ENCODE peak calls at places on chromosomes 16 and 17, in eight cellular contexts. D is sciatic nerve, Y is AG04450, C is fibroblast of mammary gland, M is DMS79, W is AG09309, E is HTR-8/SVneo, G is neural progenitor cell. X is an unnamed sample.

GRCh38 chr17:32596206-32596605 is 109.4 kb downstream of the CDK5R1 start:
- DNase-seq in D (no peak), Y (no peak), C (no peak), M (no peak), W (no peak), E (no peak), G (no peak), X (no peak)

GRCh38 chr16:804193-805048 is 3.9 kb upstream of the GNG13 start:
- DNase-seq in D (no peak), Y (no peak), C (no peak), M (no peak), W (no peak), E (no peak), G (no peak), X (no peak)

GRCh38 chr17:79866791-79867190 is 27.6 kb upstream of the CBX4 start:
- DNase-seq in D (no peak), Y (no peak), C (no peak), M (no peak), W (no peak), E (no peak), G (no peak), X (no peak)

GRCh38 chr16:53057658-53058057 is 2.9 kb downstream of the CHD9 start:
- DNase-seq in D (no peak), Y (no peak), C (no peak), M (no peak), W (no peak), E (no peak), G (no peak), X (no peak)

GRCh38 chr17:7977805-7978204 is 24.6 kb upstream of the GUCY2D start:
- DNase-seq in D (no peak), Y (no peak), C (no peak), M (no peak), W (no peak), E (no peak), G (no peak), X (no peak)

GRCh38 chr17:68349157-68349556 is 57.9 kb downstream of the ARSG start:
- DNase-seq in D (no peak), Y (no peak), C (no peak), M (no peak), W (no peak), E (no peak), G (no peak), X (no peak)

GRCh38 chr16:58020628-58021521 is 4.7 kb upstream of the MMP15 start:
- DNase-seq in D (peak), Y (no peak), C (peak), M (no peak), W (no peak), E (peak), G (peak), X (peak)

GRCh38 chr16:9092282-9092962 is 978 bp downstream of the HAPSTR1 start:
- DNase-seq in D (peak), Y (no peak), C (no peak), M (peak), W (no peak), E (no peak), G (peak), X (peak)

GRCh38 chr17:61619493-61619892 is 28.5 kb upstream of the NACA2 start:
- DNase-seq in D (no peak), Y (no peak), C (peak), M (no peak), W (no peak), E (no peak), G (no peak), X (no peak)

GRCh38 chr17:63446981-63447687 is 1.0 kb upstream of the CYB561 start:
- DNase-seq in D (peak), Y (no peak), C (no peak), M (peak), W (no peak), E (no peak), G (peak), X (no peak)

GRCh38 chr16:51755039-51755501 is 604.0 kb upstream of the SALL1 start:
- DNase-seq in D (no peak), Y (no peak), C (no peak), M (no peak), W (no peak), E (no peak), G (peak), X (no peak)

GRCh38 chr16:14562691-14563491 is 67.2 kb downstream of the PARN start:
- DNase-seq in D (no peak), Y (no peak), C (peak), M (no peak), W (peak), E (no peak), G (peak), X (no peak)

GRCh38 chr16:11253009-11253994 is 2.7 kb downstream of the SOCS1 start:
- DNase-seq in D (no peak), Y (no peak), C (peak), M (no peak), W (no peak), E (no peak), G (no peak), X (no peak)

GRCh38 chr16:8626946-8627345 is 5.4 kb downstream of the METTL22 start:
- DNase-seq in D (no peak), Y (no peak), C (no peak), M (no peak), W (no peak), E (no peak), G (no peak), X (no peak)

GRCh38 chr16:1333149-1333812 is at the start of gene BAIAP3:
- DNase-seq in D (no peak), Y (no peak), C (no peak), M (no peak), W (no peak), E (peak), G (peak), X (no peak)

GRCh38 chr17:45575126-45575885 is 84.8 kb upstream of the PLEKHM1 start:
- DNase-seq in D (no peak), Y (no peak), C (no peak), M (no peak), W (no peak), E (no peak), G (no peak), X (no peak)

GRCh38 chr17:82884341-82884871 is 44.6 kb upstream of the ZNF750 start:
- DNase-seq in D (no peak), Y (no peak), C (peak), M (no peak), W (no peak), E (no peak), G (no peak), X (no peak)

GRCh38 chr17:35242158-35242804 is 591 bp upstream of the SLFN5 start:
- DNase-seq in D (peak), Y (no peak), C (peak), M (peak), W (no peak), E (peak), G (peak), X (peak)

GRCh38 chr16:88905563-88905962 is 39.1 kb upstream of the PABPN1L start:
- DNase-seq in D (no peak), Y (no peak), C (no peak), M (no peak), W (no peak), E (no peak), G (peak), X (no peak)

GRCh38 chr17:8685396-8685795 is 54.9 kb upstream of the MYH10 start:
- DNase-seq in D (no peak), Y (no peak), C (no peak), M (no peak), W (peak), E (no peak), G (no peak), X (no peak)

GRCh38 chr16:14146445-14146844 is 75.3 kb downstream of the MRTFB start:
- DNase-seq in D (no peak), Y (no peak), C (no peak), M (no peak), W (no peak), E (no peak), G (no peak), X (no peak)

GRCh38 chr17:47318197-47318918 is 5.4 kb upstream of the EFCAB13 start:
- DNase-seq in D (no peak), Y (no peak), C (no peak), M (no peak), W (no peak), E (no peak), G (no peak), X (no peak)

GRCh38 chr16:88669986-88670385 is 7.1 kb upstream of the MVD start:
- DNase-seq in D (no peak), Y (no peak), C (peak), M (no peak), W (no peak), E (no peak), G (no peak), X (no peak)

GRCh38 chr17:81867123-81867951 is 3.8 kb downstream of the ARHGDIA start:
- DNase-seq in D (no peak), Y (no peak), C (peak), M (no peak), W (no peak), E (no peak), G (peak), X (no peak)

GRCh38 chr16:77059441-77059840 is 131.5 kb upstream of the MON1B start:
- DNase-seq in D (no peak), Y (no peak), C (no peak), M (no peak), W (no peak), E (no peak), G (no peak), X (no peak)

GRCh38 chr16:27721548-27722265 is 171.8 kb downstream of the KATNIP start:
- DNase-seq in D (peak), Y (peak), C (peak), M (no peak), W (peak), E (no peak), G (no peak), X (peak)

GRCh38 chr17:63772801-63773271 is 561 bp downstream of the CCDC47 start:
- DNase-seq in D (no peak), Y (no peak), C (peak), M (no peak), W (no peak), E (no peak), G (peak), X (no peak)

GRCh38 chr17:72338847-72339790 is 218.3 kb downstream of the SOX9 start:
- DNase-seq in D (no peak), Y (peak), C (peak), M (no peak), W (peak), E (peak), G (no peak), X (no peak)

GRCh38 chr17:74690409-74690825 is 22.3 kb downstream of the CD300LF start:
- DNase-seq in D (no peak), Y (no peak), C (no peak), M (no peak), W (no peak), E (no peak), G (no peak), X (no peak)

GRCh38 chr17:61402073-61402541 is 2.5 kb downstream of the TBX2 start:
- DNase-seq in D (peak), Y (no peak), C (no peak), M (no peak), W (no peak), E (no peak), G (no peak), X (peak)

GRCh38 chr17:58535431-58535830 is 21.0 kb upstream of the MTMR4 start:
- DNase-seq in D (no peak), Y (no peak), C (peak), M (no peak), W (no peak), E (no peak), G (no peak), X (no peak)